ENCODE peak calls at places on chromosome 14, in four cellular contexts. I is neural progenitor cell, C is PC-3, H is Caki2. J is an unnamed sample.

GRCh38 chr14:57707219-57707618 is 158.7 kb downstream of the SLC35F4 start:
- DNase-seq in C (no peak), I (no peak), H (no peak), J (no peak)

GRCh38 chr14:24312736-24313507 is 1.6 kb downstream of the LTB4R start:
- DNase-seq in C (no peak), H (no peak), I (no peak), J (no peak)

GRCh38 chr14:106564058-106564643 is 1037.8 kb downstream of the TMEM121 start:
- DNase-seq in I (peak), H (peak), C (peak), J (no peak)

GRCh38 chr14:81517798-81518398 is 15.8 kb downstream of the SEL1L start:
- DNase-seq in I (no peak), C (no peak), H (no peak), J (no peak)

GRCh38 chr14:52391866-52392600 is 77.9 kb downstream of the PTGER2 start:
- DNase-seq in H (peak), C (peak), I (no peak), J (no peak)

GRCh38 chr14:74403619-74404417 is 22.2 kb downstream of the SYNDIG1L start:
- DNase-seq in C (no peak), I (no peak), H (no peak), J (no peak)

GRCh38 chr14:89282191-89282590 is 134.8 kb downstream of the FOXN3 start:
- DNase-seq in H (no peak), I (no peak), C (no peak), J (no peak)

GRCh38 chr14:52553002-52553670 is 500 bp downstream of the GPR137C start:
- DNase-seq in C (peak), I (peak), H (peak), J (peak)

GRCh38 chr14:99909500-99910064 is 116.4 kb downstream of the EML1 start:
- DNase-seq in I (no peak), C (no peak), H (no peak), J (no peak)

GRCh38 chr14:85516239-85517112 is 13.5 kb upstream of the FLRT2 start:
- DNase-seq in I (no peak), H (no peak), C (peak), J (no peak)

GRCh38 chr14:22448035-22448904 is 140.8 kb downstream of the DAD1 start:
- DNase-seq in H (no peak), C (no peak), I (no peak), J (no peak)

GRCh38 chr14:55277972-55278740 is 6.9 kb downstream of the FBXO34 start:
- DNase-seq in I (no peak), C (no peak), H (no peak), J (no peak)

GRCh38 chr14:105484069-105484996 is 2.4 kb upstream of the CRIP1 start:
- DNase-seq in C (no peak), H (no peak), I (peak), J (no peak)

GRCh38 chr14:61229475-61229888 is 51.7 kb downstream of the TMEM30B start:
- DNase-seq in C (peak), H (no peak), I (peak), J (no peak)

GRCh38 chr14:91985008-91985407 is 37.5 kb upstream of the FBLN5 start:
- DNase-seq in I (no peak), H (peak), C (peak), J (no peak)

GRCh38 chr14:67673451-67673850 is 981 bp downstream of the VTI1B start:
- DNase-seq in C (peak), I (no peak), H (no peak), J (no peak)

GRCh38 chr14:62289471-62289870 is 527.3 kb downstream of the SNAPC1 start:
- DNase-seq in H (no peak), I (no peak), C (peak), J (no peak)

GRCh38 chr14:61524211-61524806 is 171.0 kb upstream of the HIF1A start:
- DNase-seq in I (no peak), H (peak), C (peak), J (no peak)

GRCh38 chr14:100110801-100111200 is 45.6 kb downstream of the EVL start:
- DNase-seq in C (no peak), I (no peak), H (no peak), J (no peak)

GRCh38 chr14:104184506-104184905 is 46.1 kb downstream of the KIF26A start:
- DNase-seq in I (no peak), C (no peak), H (no peak), J (no peak)

GRCh38 chr14:99745307-99745951 is 47.8 kb upstream of the EML1 start:
- DNase-seq in I (no peak), H (no peak), C (no peak), J (no peak)

GRCh38 chr14:91893659-91894058 is 26.3 kb upstream of the TC2N start:
- DNase-seq in H (no peak), C (no peak), I (no peak), J (no peak)

GRCh38 chr14:61140872-61141271 is 140.3 kb downstream of the TMEM30B start:
- DNase-seq in H (no peak), C (peak), I (no peak), J (no peak)

GRCh38 chr14:90805662-90806548 is 10.3 kb downstream of the TTC7B start:
- DNase-seq in I (peak), H (no peak), C (no peak), J (peak)

GRCh38 chr14:90844321-90844720 is 28.1 kb upstream of the TTC7B start:
- DNase-seq in H (no peak), C (no peak), I (no peak), J (no peak)

GRCh38 chr14:101221549-101222160 is 318.1 kb upstream of the RTL1 start:
- DNase-seq in H (no peak), C (no peak), I (no peak), J (no peak)

GRCh38 chr14:77323571-77323970 is 2.7 kb downstream of the GSTZ1 start:
- DNase-seq in H (no peak), I (no peak), C (no peak), J (no peak)

GRCh38 chr14:68650403-68650994 is 142.4 kb downstream of the ZFP36L1 start:
- DNase-seq in C (no peak), I (no peak), H (no peak), J (no peak)

GRCh38 chr14:101084436-101084826 is 180.9 kb upstream of the RTL1 start:
- DNase-seq in H (no peak), C (no peak), I (no peak), J (no peak)

GRCh38 chr14:69547701-69548348 is 26.8 kb downstream of the CCDC177 start:
- DNase-seq in I (peak), C (no peak), H (no peak), J (peak)

GRCh38 chr14:85688024-85688423 is 158.1 kb downstream of the FLRT2 start:
- DNase-seq in C (no peak), H (no peak), I (no peak), J (no peak)